ENCODE peak calls at places on chromosomes 11 and 22, in five cellular contexts. N, I, M, O and K are unnamed samples.

GRCh38 chr11:71940561-71941219 is 11.8 kb downstream of the RNF121 start:
- DNase-seq in N (no peak), I (no peak), M (no peak), O (no peak), K (no peak)

GRCh38 chr11:130420478-130421198 is 7.8 kb downstream of the ADAMTS8 start:
- DNase-seq in N (no peak), I (no peak), M (no peak), O (no peak), K (no peak)

GRCh38 chr22:27295071-27295470 is 506.5 kb downstream of the MN1 start:
- DNase-seq in N (no peak), I (no peak), M (no peak), O (no peak), K (no peak)

GRCh38 chr11:46364791-46365190 is 16.7 kb upstream of the MDK start:
- DNase-seq in N (no peak), I (no peak), M (no peak), O (no peak), K (no peak)

GRCh38 chr11:44728491-44728910 is 1.7 kb downstream of the TSPAN18 start:
- DNase-seq in N (no peak), I (no peak), M (peak), O (no peak), K (no peak)

GRCh38 chr11:13321431-13321830 is 43.8 kb downstream of the BMAL1 start:
- DNase-seq in N (no peak), I (no peak), M (no peak), O (no peak), K (no peak)

GRCh38 chr11:61701298-61701993 is 21.3 kb downstream of the DAGLA start:
- DNase-seq in N (no peak), I (no peak), M (peak), O (peak), K (peak)

GRCh38 chr11:68763181-68763721 is 11.9 kb upstream of the TESMIN start:
- DNase-seq in N (no peak), I (no peak), M (peak), O (no peak), K (no peak)

GRCh38 chr11:1221848-1222311 is 986 bp upstream of the MUC5B start:
- DNase-seq in N (no peak), I (no peak), M (peak), O (no peak), K (no peak)

GRCh38 chr11:126857860-126858808 is 142.4 kb downstream of the KIRREL3 start:
- DNase-seq in N (no peak), I (no peak), M (no peak), O (no peak), K (no peak)

GRCh38 chr22:45686004-45686403 is 14.4 kb downstream of the ATXN10 start:
- DNase-seq in N (no peak), I (no peak), M (no peak), O (no peak), K (no peak)

GRCh38 chr11:66850588-66851250 is 6.1 kb upstream of the LRFN4 start:
- DNase-seq in N (no peak), I (no peak), M (no peak), O (no peak), K (no peak)

GRCh38 chr11:64359712-64360402 is 895 bp downstream of the RPS6KA4 start:
- DNase-seq in N (peak), I (no peak), M (peak), O (no peak), K (peak)

GRCh38 chr22:27223317-27224177 is 566.2 kb downstream of the MIAT start:
- DNase-seq in N (no peak), I (peak), M (no peak), O (no peak), K (no peak)

GRCh38 chr11:117434481-117434880 is 106.8 kb downstream of the CEP164 start:
- DNase-seq in N (no peak), I (no peak), M (no peak), O (no peak), K (no peak)

GRCh38 chr22:43654271-43654670 is 157.8 kb downstream of the EFCAB6 start:
- DNase-seq in N (no peak), I (no peak), M (no peak), O (no peak), K (no peak)

GRCh38 chr22:46119729-46120419 is 30.5 kb upstream of the PPARA start:
- DNase-seq in N (no peak), I (peak), M (no peak), O (no peak), K (no peak)

GRCh38 chr22:27994481-27995331 is 75.7 kb upstream of the PITPNB start:
- DNase-seq in N (no peak), I (no peak), M (no peak), O (no peak), K (no peak)

GRCh38 chr11:130773436-130773835 is 142.8 kb downstream of the SNX19 start:
- DNase-seq in N (no peak), I (no peak), M (no peak), O (no peak), K (no peak)

GRCh38 chr22:21816787-21817496 is 50.5 kb downstream of the MAPK1 start:
- DNase-seq in N (peak), I (peak), M (no peak), O (no peak), K (no peak)

GRCh38 chr11:111457731-111458368 is 54.3 kb downstream of the BTG4 start:
- DNase-seq in N (no peak), I (no peak), M (no peak), O (no peak), K (no peak)

GRCh38 chr11:65565624-65566453 is 4.4 kb upstream of the ZNRD2 start:
- DNase-seq in N (peak), I (no peak), M (no peak), O (no peak), K (no peak)

GRCh38 chr11:15175780-15176179 is 61.1 kb downstream of the INSC start:
- DNase-seq in N (no peak), I (no peak), M (no peak), O (no peak), K (no peak)

GRCh38 chr22:37752189-37753061 is 55.3 kb upstream of the GCAT start:
- DNase-seq in N (no peak), I (peak), M (no peak), O (no peak), K (no peak)

GRCh38 chr11:73528877-73529530 is 68.9 kb downstream of the FAM168A start:
- DNase-seq in N (no peak), I (no peak), M (no peak), O (no peak), K (no peak)

GRCh38 chr11:69533296-69534165 is 52.1 kb downstream of the LINC01488 start:
- DNase-seq in N (no peak), I (no peak), M (no peak), O (no peak), K (no peak)

GRCh38 chr11:121451982-121452608 is at the start of gene SORL1:
- DNase-seq in N (peak), I (no peak), M (peak), O (peak), K (peak)

GRCh38 chr11:96949464-96949863 is 559.7 kb downstream of the JRKL start:
- DNase-seq in N (no peak), I (no peak), M (no peak), O (no peak), K (no peak)

GRCh38 chr22:30830907-30831306 is 136.2 kb downstream of the OSBP2 start:
- DNase-seq in N (no peak), I (peak), M (no peak), O (peak), K (no peak)